ENCODE peak calls at places on chromosomes 1 and 21, in seven cellular contexts. One of them, this sample, is unnamed.

GRCh38 chr1:233843523-233844204 is 60.8 kb upstream of the SLC35F3 start:
- DNase-seq in endothelial cell: no peak
- DNase-seq in anterior cingulate cortex: no peak
- DNase-seq in GM04503: no peak
- DNase-seq in activated naive CD4-positive, alpha-beta T cell treated with Interleukin-2 at 50 U/mL for 16 hours: no peak
- DNase-seq in DMS 273 treated with DMSO at 0.1 percent for 48 hours: peak
- DNase-seq in brain microvascular endothelial cell: no peak
- DNase-seq in this sample: no peak

GRCh38 chr1:56508523-56508983 is 70.8 kb downstream of the PLPP3 start:
- DNase-seq in endothelial cell: no peak
- DNase-seq in anterior cingulate cortex: no peak
- DNase-seq in GM04503: no peak
- DNase-seq in activated naive CD4-positive, alpha-beta T cell treated with Interleukin-2 at 50 U/mL for 16 hours: no peak
- DNase-seq in DMS 273 treated with DMSO at 0.1 percent for 48 hours: no peak
- DNase-seq in brain microvascular endothelial cell: peak
- DNase-seq in this sample: no peak

GRCh38 chr21:32940079-32941014 is 85.4 kb upstream of the OLIG2 start:
- DNase-seq in endothelial cell: peak
- DNase-seq in anterior cingulate cortex: peak
- DNase-seq in GM04503: no peak
- DNase-seq in activated naive CD4-positive, alpha-beta T cell treated with Interleukin-2 at 50 U/mL for 16 hours: peak
- DNase-seq in DMS 273 treated with DMSO at 0.1 percent for 48 hours: no peak
- DNase-seq in brain microvascular endothelial cell: no peak
- DNase-seq in this sample: peak

GRCh38 chr1:43971336-43971980 is 1.6 kb downstream of the DPH2 start:
- DNase-seq in endothelial cell: no peak
- DNase-seq in anterior cingulate cortex: no peak
- DNase-seq in GM04503: no peak
- DNase-seq in activated naive CD4-positive, alpha-beta T cell treated with Interleukin-2 at 50 U/mL for 16 hours: no peak
- DNase-seq in DMS 273 treated with DMSO at 0.1 percent for 48 hours: no peak
- DNase-seq in brain microvascular endothelial cell: no peak
- DNase-seq in this sample: no peak

GRCh38 chr1:9371951-9372350 is 79.3 kb downstream of the SPSB1 start:
- DNase-seq in endothelial cell: no peak
- DNase-seq in anterior cingulate cortex: no peak
- DNase-seq in GM04503: no peak
- DNase-seq in activated naive CD4-positive, alpha-beta T cell treated with Interleukin-2 at 50 U/mL for 16 hours: no peak
- DNase-seq in DMS 273 treated with DMSO at 0.1 percent for 48 hours: no peak
- DNase-seq in brain microvascular endothelial cell: no peak
- DNase-seq in this sample: no peak

GRCh38 chr1:178650950-178651461 is 74.0 kb upstream of the RALGPS2 start:
- DNase-seq in endothelial cell: no peak
- DNase-seq in anterior cingulate cortex: no peak
- DNase-seq in GM04503: no peak
- DNase-seq in activated naive CD4-positive, alpha-beta T cell treated with Interleukin-2 at 50 U/mL for 16 hours: no peak
- DNase-seq in DMS 273 treated with DMSO at 0.1 percent for 48 hours: no peak
- DNase-seq in brain microvascular endothelial cell: no peak
- DNase-seq in this sample: no peak

GRCh38 chr1:147892731-147893214 is 9.8 kb upstream of the GJA8 start:
- DNase-seq in endothelial cell: peak
- DNase-seq in anterior cingulate cortex: peak
- DNase-seq in GM04503: peak
- DNase-seq in activated naive CD4-positive, alpha-beta T cell treated with Interleukin-2 at 50 U/mL for 16 hours: peak
- DNase-seq in DMS 273 treated with DMSO at 0.1 percent for 48 hours: peak
- DNase-seq in brain microvascular endothelial cell: peak
- DNase-seq in this sample: no peak

GRCh38 chr1:204390731-204391466 is 20.7 kb downstream of the PPP1R15B start:
- DNase-seq in endothelial cell: no peak
- DNase-seq in anterior cingulate cortex: no peak
- DNase-seq in GM04503: no peak
- DNase-seq in activated naive CD4-positive, alpha-beta T cell treated with Interleukin-2 at 50 U/mL for 16 hours: no peak
- DNase-seq in DMS 273 treated with DMSO at 0.1 percent for 48 hours: peak
- DNase-seq in brain microvascular endothelial cell: no peak
- DNase-seq in this sample: no peak

This sample was measured in caudate nucleus.